ENCODE peak calls at places on chromosomes 13 and 19, in four cellular contexts. Z is left ventricle myocardium inferior, P is cardiac fibroblast, C is activated B cell treated with CpG ODN at 0.5 μM for 24 hours. I is an unnamed sample.

GRCh38 chr13:93226623-93227279 is at the start of gene GPC6:
- DNase-seq in Z (no peak), C (no peak), P (peak), I (peak)

GRCh38 chr13:50357586-50358118 is 342.4 kb downstream of the KCNRG start:
- DNase-seq in P (peak), Z (no peak), C (no peak), I (no peak)

GRCh38 chr19:28553005-28553404 is 659.9 kb downstream of the UQCRFS1 start:
- DNase-seq in Z (no peak), C (no peak), P (no peak), I (no peak)

GRCh38 chr19:49347835-49348234 is 12.6 kb downstream of the CD37 start:
- DNase-seq in Z (no peak), P (peak), C (no peak), I (no peak)

GRCh38 chr13:35285677-35286076 is 190.8 kb downstream of the MAB21L1 start:
- DNase-seq in Z (no peak), P (no peak), C (no peak), I (no peak)

GRCh38 chr19:50203281-50204080 is at the start of gene MYH14:
- DNase-seq in C (no peak), P (peak), Z (peak), I (peak)

GRCh38 chr19:20503536-20503935 is 62.0 kb downstream of the ZNF737 start:
- DNase-seq in Z (no peak), C (no peak), P (peak), I (no peak)

GRCh38 chr13:49279112-49279511 is 31.4 kb downstream of the CDADC1 start:
- DNase-seq in P (no peak), Z (no peak), C (no peak), I (no peak)

GRCh38 chr19:17554968-17555479 is 425 bp upstream of the COLGALT1 start:
- DNase-seq in C (no peak), Z (no peak), P (no peak), I (no peak)

GRCh38 chr19:18989316-18989715 is 44.0 kb downstream of the SUGP2 start:
- DNase-seq in Z (no peak), C (no peak), P (no peak), I (no peak)

GRCh38 chr19:29121684-29122083 is 91.3 kb downstream of the UQCRFS1 start:
- DNase-seq in C (no peak), P (no peak), Z (no peak), I (peak)

GRCh38 chr19:50820086-50820485 is 3.5 kb downstream of the KLK1 start:
- DNase-seq in C (no peak), Z (no peak), P (no peak), I (no peak)

GRCh38 chr19:1170938-1171754 is 2.9 kb downstream of the SBNO2 start:
- DNase-seq in C (no peak), P (no peak), Z (no peak), I (no peak)

GRCh38 chr13:20945952-20946383 is 43.4 kb upstream of the XPO4 start:
- DNase-seq in P (peak), C (no peak), Z (peak), I (no peak)

GRCh38 chr19:49546825-49547565 is 19.2 kb downstream of the RCN3 start:
- DNase-seq in C (no peak), P (peak), Z (no peak), I (peak)

GRCh38 chr13:48222358-48223015 is 10.5 kb upstream of the ITM2B start:
- DNase-seq in Z (peak), C (no peak), P (peak), I (no peak)

GRCh38 chr13:97460004-97460756 is 26.2 kb downstream of the RAP2A start:
- DNase-seq in Z (no peak), C (no peak), P (peak), I (no peak)

GRCh38 chr13:90889906-90890305 is 457.6 kb upstream of the MIR17HG start:
- DNase-seq in Z (no peak), P (no peak), C (no peak), I (no peak)

GRCh38 chr13:110509971-110510786 is 51.3 kb downstream of the RAB20 start:
- DNase-seq in Z (peak), C (no peak), P (no peak), I (no peak)

GRCh38 chr13:79830945-79831344 is 350.0 kb downstream of the NDFIP2 start:
- DNase-seq in P (no peak), C (no peak), Z (no peak), I (no peak)

GRCh38 chr13:105395041-105395440 is 1140.4 kb downstream of the EFNB2 start:
- DNase-seq in P (peak), Z (no peak), C (no peak), I (no peak)

GRCh38 chr13:42137856-42138537 is 89.5 kb downstream of the DGKH start:
- DNase-seq in C (no peak), Z (no peak), P (peak), I (no peak)

GRCh38 chr19:4609878-4610511 is 29.3 kb upstream of the TNFAIP8L1 start:
- DNase-seq in Z (peak), P (no peak), C (no peak), I (no peak)

GRCh38 chr19:57850553-57851017 is 926 bp downstream of the ZNF587 start:
- DNase-seq in Z (no peak), P (peak), C (no peak), I (no peak)

GRCh38 chr19:47848871-47849473 is 10.1 kb upstream of the TPRX2 start:
- DNase-seq in P (peak), Z (no peak), C (no peak), I (peak)

GRCh38 chr19:17441241-17442135 is 7.0 kb downstream of the TMEM221 start:
- DNase-seq in P (peak), C (no peak), Z (no peak), I (peak)

GRCh38 chr13:107296804-107297203 is 728.9 kb upstream of the ARGLU1 start:
- DNase-seq in Z (no peak), C (no peak), P (no peak), I (no peak)

GRCh38 chr13:93726173-93727019 is 499.8 kb downstream of the GPC6 start:
- DNase-seq in C (no peak), P (no peak), Z (no peak), I (no peak)

GRCh38 chr13:48567521-48568331 is 34.8 kb upstream of the RCBTB2 start:
- DNase-seq in C (no peak), Z (no peak), P (peak), I (no peak)

GRCh38 chr13:97757807-97758206 is 195.7 kb upstream of the IPO5 start:
- DNase-seq in C (no peak), P (peak), Z (peak), I (no peak)

GRCh38 chr19:39428309-39429112 is 7.2 kb downstream of the RPS16 start:
- DNase-seq in Z (peak), P (peak), C (no peak), I (no peak)

GRCh38 chr13:91142572-91142971 is 204.9 kb upstream of the MIR17HG start:
- DNase-seq in C (no peak), P (peak), Z (no peak), I (no peak)

GRCh38 chr13:32537580-32538233 is 888 bp downstream of the N4BP2L2 start:
- DNase-seq in Z (peak), P (no peak), C (peak), I (peak)

GRCh38 chr19:47305309-47305751 is 4.3 kb upstream of the C5AR1 start:
- DNase-seq in Z (peak), P (peak), C (peak), I (peak)

GRCh38 chr19:46859637-46860124 is 1.1 kb upstream of the ARHGAP35 start:
- DNase-seq in Z (peak), P (peak), C (no peak), I (no peak)

GRCh38 chr19:49896863-49897621 is at the start of gene IL4I1:
- DNase-seq in P (peak), C (peak), Z (no peak), I (no peak)

GRCh38 chr19:48637948-48638830 is 1.0 kb upstream of the DBP start:
- DNase-seq in P (peak), Z (peak), C (peak), I (peak)

GRCh38 chr13:42272115-42272756 is at the start of gene AKAP11:
- DNase-seq in Z (peak), P (peak), C (no peak), I (peak)

GRCh38 chr13:39783051-39783450 is 127.6 kb downstream of the COG6 start:
- DNase-seq in C (no peak), Z (no peak), P (peak), I (no peak)
- TF ChIP-seq CTCF in C (no peak), Z (peak), P (no peak), I (no peak)

GRCh38 chr13:45396548-45397095 is 21.6 kb downstream of the SLC25A30 start:
- DNase-seq in P (peak), C (no peak), Z (no peak), I (no peak)

GRCh38 chr13:45391926-45392325 is 26.2 kb downstream of the SLC25A30 start:
- DNase-seq in Z (no peak), C (no peak), P (no peak), I (no peak)

GRCh38 chr13:45392811-45393210 is 25.4 kb downstream of the SLC25A30 start:
- DNase-seq in C (no peak), Z (no peak), P (no peak), I (no peak)

GRCh38 chr13:45398862-45399261 is 19.3 kb downstream of the SLC25A30 start:
- DNase-seq in C (no peak), P (no peak), Z (no peak), I (no peak)

DNA sequence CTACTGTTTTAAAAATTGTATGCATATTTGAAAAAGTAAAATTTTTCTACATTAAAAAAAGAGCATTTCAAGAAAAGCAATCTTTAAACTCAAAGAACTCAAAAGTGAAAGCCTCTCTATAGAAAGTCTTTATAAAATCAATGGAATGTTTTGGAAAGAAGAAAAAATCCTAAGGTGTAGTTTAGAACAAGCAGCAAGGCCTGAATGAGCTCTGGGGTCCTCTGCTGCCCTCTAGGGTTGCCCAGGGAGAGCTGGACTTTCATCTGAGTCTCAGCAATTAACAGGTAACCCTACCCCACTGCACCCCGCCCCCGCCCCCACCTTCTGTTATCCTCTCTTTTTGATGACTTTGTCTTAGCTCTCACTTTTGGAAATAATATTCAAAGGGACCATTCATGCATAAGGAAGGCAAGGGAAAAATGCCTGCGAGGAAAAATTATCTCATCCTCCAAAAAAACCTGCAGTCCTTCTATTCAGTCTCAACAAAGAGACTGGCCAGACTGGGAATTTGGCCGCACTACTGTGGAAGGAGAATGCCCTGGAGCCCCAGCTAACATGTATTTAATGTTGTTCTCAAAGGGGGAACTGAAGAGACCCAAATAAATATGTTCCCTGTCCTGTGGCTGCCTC is 24.1 kb downstream of the SLC25A30 start:
- DNase-seq in C (no peak), Z (no peak), P (peak), I (no peak)
- TF ChIP-seq CTCF in C (no peak), Z (peak), P (peak), I (peak)

GRCh38 chr19:2661615-2662014 is 40.9 kb downstream of the GNG7 start:
- DNase-seq in Z (no peak), P (no peak), C (no peak), I (no peak)
- TF ChIP-seq CTCF in Z (no peak), P (no peak), C (no peak), I (peak)

GRCh38 chr13:86188170-86188569 is 389.0 kb upstream of the SLITRK6 start:
- DNase-seq in C (no peak), P (no peak), Z (no peak), I (no peak)

GRCh38 chr13:86193281-86193680 is 394.1 kb upstream of the SLITRK6 start:
- DNase-seq in C (no peak), Z (no peak), P (no peak), I (no peak)
- TF ChIP-seq CTCF in C (no peak), Z (no peak), P (no peak), I (no peak)

GRCh38 chr13:113034451-113035208 is 65.6 kb downstream of the MCF2L start:
- DNase-seq in P (peak), Z (no peak), C (no peak), I (peak)
- TF ChIP-seq CTCF in P (peak), Z (peak), C (no peak), I (peak)

GRCh38 chr19:55423225-55423967 is 15.8 kb upstream of the UBE2S start:
- DNase-seq in Z (no peak), P (no peak), C (no peak), I (no peak)

GRCh38 chr19:55419089-55419488 is 11.5 kb upstream of the UBE2S start:
- DNase-seq in P (no peak), Z (no peak), C (no peak), I (no peak)

GRCh38 chr19:55419624-55420236 is 12.1 kb upstream of the UBE2S start:
- DNase-seq in P (no peak), C (no peak), Z (no peak), I (no peak)

DNA sequence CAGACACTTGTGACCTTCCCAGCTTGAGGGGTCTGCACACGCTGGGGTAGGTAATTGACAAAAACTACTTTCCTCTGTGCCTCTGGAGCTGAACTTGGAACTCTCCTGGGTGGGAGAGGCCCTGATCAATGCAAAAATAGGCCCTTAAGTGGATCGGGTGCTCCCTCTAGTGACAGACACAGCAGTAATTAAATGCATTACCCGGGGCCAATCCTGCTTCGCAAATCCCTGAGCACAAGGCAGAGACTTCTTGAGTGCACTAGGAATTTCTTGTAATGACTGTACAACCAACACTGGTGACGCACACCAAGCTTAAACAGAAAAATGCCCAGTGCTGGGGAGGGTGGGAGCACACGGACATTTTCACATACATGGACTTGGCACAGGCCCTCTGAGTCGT is 10.6 kb upstream of the UBE2S start:
- DNase-seq in P (peak), C (no peak), Z (no peak), I (peak)
- TF ChIP-seq CTCF in P (peak), C (no peak), Z (peak), I (peak)

GRCh38 chr19:10818306-10819123 is 17.5 kb downstream of the TMED1 start:
- DNase-seq in P (no peak), Z (no peak), C (no peak), I (no peak)

GRCh38 chr19:10819124-10820060 is 16.6 kb downstream of the TMED1 start:
- DNase-seq in Z (no peak), C (no peak), P (no peak), I (no peak)

GRCh38 chr19:10817291-10818038 is 18.5 kb downstream of the TMED1 start:
- DNase-seq in P (peak), C (no peak), Z (no peak), I (no peak)

GRCh38 chr19:10816691-10817090 is 19.3 kb downstream of the TMED1 start:
- DNase-seq in P (no peak), C (no peak), Z (no peak), I (no peak)

DNA sequence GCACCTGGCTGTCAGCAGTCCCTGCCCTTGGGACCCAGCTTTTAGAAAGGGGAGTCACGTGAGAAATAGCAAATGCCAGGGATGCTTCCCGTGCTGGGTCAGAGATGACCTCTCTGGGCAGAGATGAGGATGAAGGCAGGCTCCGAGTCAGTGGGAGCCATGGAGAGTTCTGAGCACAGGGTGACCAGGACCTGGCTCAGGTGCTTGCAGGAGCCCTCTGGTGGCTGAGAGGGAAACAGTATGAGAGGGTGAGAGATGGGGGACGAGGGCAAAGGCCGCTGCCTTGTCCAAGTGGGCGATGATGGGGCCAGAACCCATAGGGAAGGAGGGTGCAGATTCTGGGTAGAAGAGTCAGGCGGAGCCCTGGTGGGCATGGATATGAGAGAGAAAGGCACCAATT is 15.8 kb downstream of the TMED1 start:
- DNase-seq in P (no peak), C (no peak), Z (no peak), I (no peak)
- TF ChIP-seq CTCF in P (peak), C (no peak), Z (peak), I (peak)

DNA sequence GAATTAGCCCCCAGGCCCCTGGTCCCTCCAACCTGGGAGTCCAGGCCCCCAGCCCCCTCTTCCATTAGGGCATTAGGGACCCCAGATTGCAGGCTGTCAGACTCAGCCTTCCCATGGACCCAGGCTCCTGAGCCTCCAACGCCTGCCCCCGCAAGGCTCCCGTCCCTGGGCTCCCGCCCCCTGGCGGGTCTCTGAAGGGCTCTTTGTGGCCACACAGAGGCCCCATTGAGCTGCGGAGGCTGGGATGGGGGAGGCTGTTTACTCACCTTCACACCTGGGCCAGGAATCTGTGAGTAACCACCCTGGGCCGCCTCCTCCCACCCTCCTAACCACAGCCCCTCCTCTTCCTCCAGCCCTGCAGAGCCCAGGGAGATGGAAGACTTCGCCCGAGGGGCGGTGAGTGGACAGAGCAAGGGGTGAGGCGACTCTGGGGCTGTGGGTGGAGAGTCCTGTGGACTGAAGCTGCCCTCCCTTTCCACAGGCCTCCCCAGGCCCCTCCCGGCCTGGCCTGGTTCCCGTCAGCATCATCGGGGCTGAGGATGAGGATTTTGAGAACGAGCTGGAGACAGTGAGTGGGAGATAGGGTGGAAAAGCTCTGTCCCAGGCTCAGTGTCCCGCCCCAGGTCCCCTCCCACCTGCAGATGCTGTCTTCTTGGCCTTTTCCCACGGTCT is 4.9 kb downstream of the ARHGEF1 start:
- DNase-seq in C (peak), Z (no peak), P (no peak), I (no peak)
- TF ChIP-seq CTCF in C (no peak), Z (no peak), P (peak), I (no peak)